ENCODE peak calls at places on chromosomes 4 and X, in four cellular contexts. J, S, H and F are unnamed samples.

GRCh38 chr4:26148925-26149324 is 171.9 kb upstream of the RBPJ start:
- DNase-seq in J (no peak), H (no peak), S (no peak), F (no peak)

GRCh38 chr4:30828290-30828926 is 108.2 kb downstream of the PCDH7 start:
- DNase-seq in S (no peak), H (no peak), J (peak), F (no peak)

GRCh38 chrX:53481093-53481492 is 46.9 kb upstream of the HSD17B10 start:
- DNase-seq in J (no peak), H (no peak), S (no peak), F (no peak)

GRCh38 chr4:187814737-187815465 is 180.7 kb upstream of the ZFP42 start:
- DNase-seq in J (no peak), S (no peak), H (no peak), F (no peak)

GRCh38 chrX:155242300-155242699 is 22.0 kb downstream of the RAB39B start:
- DNase-seq in J (no peak), H (no peak), S (no peak), F (no peak)

GRCh38 chrX:154315416-154315815 is 19.8 kb downstream of the TKTL1 start:
- DNase-seq in S (no peak), H (no peak), J (no peak), F (no peak)

GRCh38 chrX:53089224-53089842 is 4.6 kb upstream of the KANTR start:
- DNase-seq in J (peak), H (no peak), S (peak), F (no peak)

GRCh38 chrX:56113785-56114436 is 118.2 kb upstream of the KLF8 start:
- DNase-seq in J (no peak), S (no peak), H (no peak), F (no peak)

GRCh38 chrX:118724775-118725174 is 2.6 kb upstream of the IL13RA1 start:
- DNase-seq in H (no peak), S (no peak), J (no peak), F (no peak)

GRCh38 chr4:118904935-118905334 is 16.3 kb downstream of the SYNPO2 start:
- DNase-seq in J (no peak), S (no peak), H (no peak), F (no peak)

GRCh38 chr4:159481936-159482335 is 379.1 kb downstream of the RAPGEF2 start:
- DNase-seq in S (no peak), J (no peak), H (no peak), F (no peak)

GRCh38 chrX:31266172-31267076 is 194.6 kb upstream of the FTHL17 start:
- DNase-seq in H (no peak), J (no peak), S (peak), F (no peak)

GRCh38 chr4:108446554-108446953 is 173.8 kb upstream of the RPL34 start:
- DNase-seq in S (no peak), H (no peak), J (no peak), F (no peak)

GRCh38 chrX:54494970-54495813 is 842 bp downstream of the FGD1 start:
- DNase-seq in S (no peak), H (no peak), J (no peak), F (no peak)

GRCh38 chr4:77845400-77845799 is 17.2 kb upstream of the MRPL1 start:
- DNase-seq in J (no peak), H (no peak), S (no peak), F (no peak)

GRCh38 chr4:7826909-7827306 is 112.8 kb downstream of the AFAP1 start:
- DNase-seq in H (no peak), S (no peak), J (no peak), F (no peak)

GRCh38 chrX:20217279-20217678 is 49.4 kb downstream of the RPS6KA3 start:
- DNase-seq in H (no peak), S (no peak), J (peak), F (no peak)

GRCh38 chr4:82905205-82905604 is 4.7 kb downstream of the THAP9 start:
- DNase-seq in S (no peak), J (no peak), H (no peak), F (no peak)

GRCh38 chr4:24978291-24979072 is 52.3 kb downstream of the LGI2 start:
- DNase-seq in J (no peak), S (no peak), H (no peak), F (no peak)

GRCh38 chrX:149825424-149825823 is 43.7 kb downstream of the MAGEA9 start:
- DNase-seq in H (no peak), S (peak), J (no peak), F (no peak)
- TF ChIP-seq CTCF in H (no peak), S (peak), J (peak), F (peak)

DNA sequence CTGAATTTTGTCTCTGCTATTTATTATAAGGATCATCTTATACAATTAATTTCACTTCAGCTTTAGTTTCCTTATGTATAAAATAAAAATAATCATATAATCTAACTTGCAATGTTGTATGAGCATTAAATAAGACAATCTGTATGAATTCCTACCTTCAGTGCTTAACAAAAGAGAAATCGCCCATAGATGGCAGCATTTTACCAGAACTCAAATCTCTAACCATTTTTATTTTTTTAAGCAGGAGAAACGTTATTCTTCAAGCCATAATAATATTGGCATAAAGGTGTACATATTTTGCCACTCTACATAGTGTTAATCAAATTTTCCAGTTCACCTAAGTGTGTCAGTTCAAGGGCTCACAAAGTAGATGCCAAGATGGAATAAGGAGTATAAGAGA is 78.8 kb downstream of the TMEM47 start:
- DNase-seq in S (no peak), H (no peak), J (peak), F (no peak)
- TF ChIP-seq CTCF in S (peak), H (no peak), J (peak), F (peak)

DNA sequence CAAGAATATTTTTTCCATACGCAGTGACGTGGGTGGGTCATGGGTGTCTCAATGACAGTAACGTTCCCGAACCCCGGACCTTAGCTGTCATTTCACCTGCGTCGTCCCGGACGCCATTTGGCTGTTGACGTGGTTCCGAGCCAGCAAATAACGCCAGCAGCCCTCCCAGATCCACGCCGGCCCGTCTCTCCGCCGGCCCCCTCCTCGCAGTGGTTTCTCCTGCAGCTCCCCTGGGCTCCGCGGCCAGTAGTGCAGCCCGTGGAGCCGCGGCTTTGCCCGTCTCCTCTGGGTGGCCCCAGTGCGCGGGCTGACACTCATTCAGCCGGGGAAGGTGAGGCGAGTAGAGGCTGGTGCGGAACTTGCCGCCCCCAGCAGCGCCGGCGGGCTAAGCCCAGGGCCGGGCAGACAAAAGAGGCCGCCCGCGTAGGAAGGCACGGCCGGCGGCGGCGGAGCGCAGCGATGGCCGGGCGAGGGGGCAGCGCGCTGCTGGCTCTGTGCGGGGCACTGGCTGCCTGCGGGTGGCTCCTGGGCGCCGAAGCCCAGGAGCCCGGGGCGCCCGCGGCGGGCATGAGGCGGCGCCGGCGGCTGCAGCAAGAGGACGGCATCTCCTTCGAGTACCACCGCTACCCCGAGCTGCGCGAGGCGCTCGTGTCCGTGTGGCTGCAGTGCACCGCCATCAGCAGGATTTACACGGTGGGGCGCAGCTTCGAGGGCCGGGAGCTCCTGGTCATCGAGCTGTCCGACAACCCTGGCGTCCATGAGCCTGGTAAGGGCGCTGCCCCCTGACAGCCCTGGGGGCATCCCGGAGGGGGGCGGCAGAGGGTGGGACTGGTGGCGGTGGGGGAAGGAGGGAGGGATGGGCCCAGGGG is at the start of gene CPE:
- DNase-seq in J (no peak), H (peak), S (peak), F (peak)
- TF ChIP-seq CTCF in J (peak), H (peak), S (peak), F (peak)

GRCh38 chrX:74492720-74493201 is 71.5 kb downstream of the SLC16A2 start:
- DNase-seq in H (no peak), S (no peak), J (no peak), F (no peak)
- TF ChIP-seq CTCF in H (no peak), S (no peak), J (peak), F (no peak)

GRCh38 chrX:71815121-71815905 is 52.2 kb downstream of the CXorf49B start:
- DNase-seq in H (no peak), J (no peak), S (no peak), F (no peak)
- TF ChIP-seq CTCF in H (no peak), J (no peak), S (no peak), F (no peak)

DNA sequence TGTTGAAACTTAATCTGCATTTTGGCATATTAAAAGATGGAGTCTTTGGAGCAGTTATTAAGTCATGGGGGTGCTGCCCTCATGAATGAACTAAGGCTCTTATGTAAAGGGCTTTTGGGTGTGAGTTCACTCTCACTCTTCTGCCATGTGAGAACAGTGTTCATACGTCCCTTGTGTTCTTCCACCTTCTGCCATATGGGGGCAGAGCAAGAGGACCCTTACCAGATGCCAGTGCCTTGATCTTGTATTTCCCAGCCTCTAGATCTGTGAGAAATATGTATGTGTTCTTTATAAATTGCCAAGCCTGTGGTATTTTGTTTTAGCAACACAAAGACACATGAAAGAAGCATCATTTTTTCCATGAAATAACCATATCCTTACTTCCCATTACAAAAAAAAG is 213.9 kb downstream of the SPOCK3 start:
- DNase-seq in S (no peak), J (no peak), H (no peak), F (no peak)
- TF ChIP-seq CTCF in S (no peak), J (no peak), H (no peak), F (no peak)

GRCh38 chrX:102339312-102340298 is 92.6 kb downstream of the NXF2 start:
- DNase-seq in J (no peak), H (no peak), S (no peak), F (no peak)

GRCh38 chrX:102345916-102346315 is 93.9 kb downstream of the NXF2B start:
- DNase-seq in S (peak), H (peak), J (no peak), F (peak)

GRCh38 chrX:102338162-102338561 is 91.2 kb downstream of the NXF2 start:
- DNase-seq in H (no peak), J (no peak), S (no peak), F (no peak)

GRCh38 chrX:102341867-102342266 is 94.9 kb downstream of the NXF2 start:
- DNase-seq in J (no peak), S (no peak), H (no peak), F (no peak)
- TF ChIP-seq CTCF in J (peak), S (peak), H (no peak), F (no peak)

GRCh38 chr4:145178740-145179139 is 1.6 kb downstream of the OTUD4 start:
- DNase-seq in S (no peak), H (no peak), J (no peak), F (no peak)

GRCh38 chr4:145179201-145179860 is 1.1 kb downstream of the OTUD4 start:
- DNase-seq in H (no peak), J (no peak), S (peak), F (no peak)

GRCh38 chr4:145177511-145177905 is 2.9 kb downstream of the OTUD4 start:
- DNase-seq in J (no peak), S (no peak), H (no peak), F (no peak)

GRCh38 chr4:145176641-145177432 is 3.6 kb downstream of the OTUD4 start:
- DNase-seq in S (no peak), J (no peak), H (no peak), F (no peak)

DNA sequence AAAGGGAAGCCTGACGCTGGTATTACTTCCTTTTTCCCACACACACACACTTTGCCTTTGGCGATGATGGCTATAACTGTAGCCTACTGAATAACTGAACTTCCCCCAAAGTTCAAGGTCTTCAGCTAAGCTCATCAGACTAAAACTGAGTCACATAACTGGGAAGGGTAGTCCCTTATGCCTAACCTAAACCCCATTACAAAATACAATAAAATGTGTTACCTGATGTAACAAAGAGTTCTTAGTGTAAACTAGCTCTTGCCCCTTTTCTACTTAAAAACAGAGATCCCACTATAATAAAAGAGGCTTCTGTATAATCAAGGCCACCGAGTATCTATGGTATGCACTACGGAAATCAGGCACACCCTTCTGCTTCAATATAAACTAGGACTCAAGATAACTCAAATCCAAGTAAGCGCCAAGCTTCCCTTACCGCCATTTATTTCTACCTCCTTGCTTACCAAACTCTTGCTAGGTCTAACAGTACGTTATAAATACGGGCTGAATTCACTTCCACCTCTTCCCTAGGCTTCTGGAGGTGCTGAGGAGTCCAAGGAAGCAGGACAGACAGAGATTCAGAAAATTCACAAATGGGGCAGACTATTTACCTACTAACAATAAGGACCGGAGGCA is 2.4 kb downstream of the OTUD4 start:
- DNase-seq in J (no peak), H (no peak), S (no peak), F (no peak)
- TF ChIP-seq CTCF in J (no peak), H (no peak), S (no peak), F (no peak)

GRCh38 chrX:110420771-110421498 is 62.3 kb downstream of the RTL9 start:
- DNase-seq in H (no peak), S (no peak), J (no peak), F (no peak)
- TF ChIP-seq CTCF in H (no peak), S (no peak), J (no peak), F (no peak)